ENCODE peak calls at places on chromosomes 3 and 15, in nine cellular contexts. One of them, this sample, is unnamed.

GRCh38 chr3:168162172-168162571 is 66.4 kb upstream of the GOLIM4 start:
- DNase-seq in HTR-8/SVneo: no peak
- DNase-seq in dorsolateral prefrontal cortex: no peak
- DNase-seq in activated CD4-positive, alpha-beta memory T cell treated with anti-CD3 and anti-CD28 coated beads, Interleukin-2, amount 10 ng/mL, durations not matched to agents 7 days and 5 days: no peak
- DNase-seq in adipocyte: no peak
- DNase-seq in trophoblast cell: no peak
- DNase-seq in SW480: no peak
- DNase-seq in fibroblast of the aortic adventitia: peak; percentile 22
- DNase-seq in right lobe of liver: no peak
- DNase-seq in this sample: no peak

GRCh38 chr3:12285003-12285555 is 3.8 kb upstream of the PPARG start:
- DNase-seq in HTR-8/SVneo: no peak
- DNase-seq in dorsolateral prefrontal cortex: no peak
- DNase-seq in activated CD4-positive, alpha-beta memory T cell treated with anti-CD3 and anti-CD28 coated beads, Interleukin-2, amount 10 ng/mL, durations not matched to agents 7 days and 5 days: no peak
- DNase-seq in adipocyte: no peak
- DNase-seq in trophoblast cell: peak; percentile 42
- DNase-seq in SW480: no peak
- DNase-seq in fibroblast of the aortic adventitia: no peak
- DNase-seq in right lobe of liver: no peak
- DNase-seq in this sample: no peak

GRCh38 chr3:149174901-149175300 is 45.5 kb downstream of the HPS3 start:
- DNase-seq in HTR-8/SVneo: no peak
- DNase-seq in dorsolateral prefrontal cortex: no peak
- DNase-seq in activated CD4-positive, alpha-beta memory T cell treated with anti-CD3 and anti-CD28 coated beads, Interleukin-2, amount 10 ng/mL, durations not matched to agents 7 days and 5 days: no peak
- DNase-seq in adipocyte: peak; percentile 64
- DNase-seq in trophoblast cell: peak; percentile 32
- DNase-seq in SW480: no peak
- DNase-seq in fibroblast of the aortic adventitia: no peak
- DNase-seq in right lobe of liver: no peak
- DNase-seq in this sample: no peak

GRCh38 chr15:70158309-70158995 is 60.7 kb upstream of the TLE3 start:
- DNase-seq in HTR-8/SVneo: no peak
- DNase-seq in dorsolateral prefrontal cortex: no peak
- DNase-seq in activated CD4-positive, alpha-beta memory T cell treated with anti-CD3 and anti-CD28 coated beads, Interleukin-2, amount 10 ng/mL, durations not matched to agents 7 days and 5 days: no peak
- DNase-seq in adipocyte: no peak
- DNase-seq in trophoblast cell: no peak
- DNase-seq in SW480: no peak
- DNase-seq in fibroblast of the aortic adventitia: no peak
- DNase-seq in right lobe of liver: no peak
- DNase-seq in this sample: no peak

GRCh38 chr15:51878446-51879386 is 49.3 kb downstream of the TMOD3 start:
- DNase-seq in HTR-8/SVneo: no peak
- DNase-seq in dorsolateral prefrontal cortex: no peak
- DNase-seq in activated CD4-positive, alpha-beta memory T cell treated with anti-CD3 and anti-CD28 coated beads, Interleukin-2, amount 10 ng/mL, durations not matched to agents 7 days and 5 days: no peak
- DNase-seq in adipocyte: peak; percentile 83
- DNase-seq in trophoblast cell: no peak
- DNase-seq in SW480: no peak
- DNase-seq in fibroblast of the aortic adventitia: peak; percentile 97
- DNase-seq in right lobe of liver: no peak
- DNase-seq in this sample: no peak

GRCh38 chr3:117671707-117672318 is 962.2 kb downstream of the TUSC7 start:
- DNase-seq in HTR-8/SVneo: no peak
- DNase-seq in dorsolateral prefrontal cortex: no peak
- DNase-seq in activated CD4-positive, alpha-beta memory T cell treated with anti-CD3 and anti-CD28 coated beads, Interleukin-2, amount 10 ng/mL, durations not matched to agents 7 days and 5 days: no peak
- DNase-seq in adipocyte: peak; percentile 41
- DNase-seq in trophoblast cell: no peak
- DNase-seq in SW480: no peak
- DNase-seq in fibroblast of the aortic adventitia: peak; percentile 70
- DNase-seq in right lobe of liver: no peak
- DNase-seq in this sample: no peak

GRCh38 chr15:58268746-58269145 is 130.6 kb downstream of the AQP9 start:
- DNase-seq in HTR-8/SVneo: no peak
- DNase-seq in dorsolateral prefrontal cortex: no peak
- DNase-seq in activated CD4-positive, alpha-beta memory T cell treated with anti-CD3 and anti-CD28 coated beads, Interleukin-2, amount 10 ng/mL, durations not matched to agents 7 days and 5 days: no peak
- DNase-seq in adipocyte: no peak
- DNase-seq in trophoblast cell: peak; percentile 65
- DNase-seq in SW480: no peak
- DNase-seq in fibroblast of the aortic adventitia: no peak
- DNase-seq in right lobe of liver: no peak
- DNase-seq in this sample: no peak

GRCh38 chr15:31486906-31487695 is 160.5 kb downstream of the KLF13 start:
- DNase-seq in HTR-8/SVneo: no peak
- DNase-seq in dorsolateral prefrontal cortex: no peak
- DNase-seq in activated CD4-positive, alpha-beta memory T cell treated with anti-CD3 and anti-CD28 coated beads, Interleukin-2, amount 10 ng/mL, durations not matched to agents 7 days and 5 days: no peak
- DNase-seq in adipocyte: no peak
- DNase-seq in trophoblast cell: no peak
- DNase-seq in SW480: no peak
- DNase-seq in fibroblast of the aortic adventitia: no peak
- DNase-seq in right lobe of liver: peak; percentile 41
- DNase-seq in this sample: no peak

GRCh38 chr3:9179826-9180763 is 69.4 kb downstream of the SRGAP3 start:
- DNase-seq in HTR-8/SVneo: no peak
- DNase-seq in dorsolateral prefrontal cortex: no peak
- DNase-seq in activated CD4-positive, alpha-beta memory T cell treated with anti-CD3 and anti-CD28 coated beads, Interleukin-2, amount 10 ng/mL, durations not matched to agents 7 days and 5 days: peak; percentile 29
- DNase-seq in adipocyte: no peak
- DNase-seq in trophoblast cell: no peak
- DNase-seq in SW480: no peak
- DNase-seq in fibroblast of the aortic adventitia: no peak
- DNase-seq in right lobe of liver: no peak
- DNase-seq in this sample: no peak

GRCh38 chr15:81323559-81323943 is 390 bp downstream of the STARD5 start:
- DNase-seq in HTR-8/SVneo: no peak
- DNase-seq in dorsolateral prefrontal cortex: no peak
- DNase-seq in activated CD4-positive, alpha-beta memory T cell treated with anti-CD3 and anti-CD28 coated beads, Interleukin-2, amount 10 ng/mL, durations not matched to agents 7 days and 5 days: no peak
- DNase-seq in adipocyte: no peak
- DNase-seq in trophoblast cell: no peak
- DNase-seq in SW480: no peak
- DNase-seq in fibroblast of the aortic adventitia: no peak
- DNase-seq in right lobe of liver: no peak
- DNase-seq in this sample: no peak

GRCh38 chr3:56986347-56986746 is 74.1 kb upstream of the SPATA12 start:
- DNase-seq in HTR-8/SVneo: no peak
- DNase-seq in dorsolateral prefrontal cortex: no peak
- DNase-seq in activated CD4-positive, alpha-beta memory T cell treated with anti-CD3 and anti-CD28 coated beads, Interleukin-2, amount 10 ng/mL, durations not matched to agents 7 days and 5 days: no peak
- DNase-seq in adipocyte: no peak
- DNase-seq in trophoblast cell: no peak
- DNase-seq in SW480: no peak
- DNase-seq in fibroblast of the aortic adventitia: no peak
- DNase-seq in right lobe of liver: no peak
- DNase-seq in this sample: no peak

GRCh38 chr3:112814256-112814655 is 32.4 kb downstream of the CD200R1L start:
- DNase-seq in HTR-8/SVneo: peak; percentile 37
- DNase-seq in dorsolateral prefrontal cortex: no peak
- DNase-seq in activated CD4-positive, alpha-beta memory T cell treated with anti-CD3 and anti-CD28 coated beads, Interleukin-2, amount 10 ng/mL, durations not matched to agents 7 days and 5 days: no peak
- DNase-seq in adipocyte: peak; percentile 91
- DNase-seq in trophoblast cell: no peak
- DNase-seq in SW480: peak; percentile 46
- DNase-seq in fibroblast of the aortic adventitia: peak; percentile 93
- DNase-seq in right lobe of liver: no peak
- DNase-seq in this sample: no peak

GRCh38 chr3:89266074-89266473 is 158.7 kb downstream of the EPHA3 start:
- DNase-seq in HTR-8/SVneo: no peak
- DNase-seq in dorsolateral prefrontal cortex: no peak
- DNase-seq in activated CD4-positive, alpha-beta memory T cell treated with anti-CD3 and anti-CD28 coated beads, Interleukin-2, amount 10 ng/mL, durations not matched to agents 7 days and 5 days: no peak
- DNase-seq in adipocyte: no peak
- DNase-seq in trophoblast cell: no peak
- DNase-seq in SW480: no peak
- DNase-seq in fibroblast of the aortic adventitia: no peak
- DNase-seq in right lobe of liver: no peak
- DNase-seq in this sample: no peak

GRCh38 chr15:56537881-56538280 is 72.9 kb upstream of the MNS1 start:
- DNase-seq in HTR-8/SVneo: no peak
- DNase-seq in dorsolateral prefrontal cortex: no peak
- DNase-seq in activated CD4-positive, alpha-beta memory T cell treated with anti-CD3 and anti-CD28 coated beads, Interleukin-2, amount 10 ng/mL, durations not matched to agents 7 days and 5 days: peak; percentile 59
- DNase-seq in adipocyte: no peak
- DNase-seq in trophoblast cell: no peak
- DNase-seq in SW480: no peak
- DNase-seq in fibroblast of the aortic adventitia: no peak
- DNase-seq in right lobe of liver: no peak
- DNase-seq in this sample: no peak

GRCh38 chr3:141455603-141456327 is 31.1 kb upstream of the RASA2 start:
- DNase-seq in HTR-8/SVneo: no peak
- DNase-seq in dorsolateral prefrontal cortex: no peak
- DNase-seq in activated CD4-positive, alpha-beta memory T cell treated with anti-CD3 and anti-CD28 coated beads, Interleukin-2, amount 10 ng/mL, durations not matched to agents 7 days and 5 days: no peak
- DNase-seq in adipocyte: no peak
- DNase-seq in trophoblast cell: no peak
- DNase-seq in SW480: no peak
- DNase-seq in fibroblast of the aortic adventitia: no peak
- DNase-seq in right lobe of liver: no peak
- DNase-seq in this sample: no peak

GRCh38 chr3:58670506-58671125 is 4.0 kb upstream of the FAM3D start:
- DNase-seq in HTR-8/SVneo: no peak
- DNase-seq in dorsolateral prefrontal cortex: no peak
- DNase-seq in activated CD4-positive, alpha-beta memory T cell treated with anti-CD3 and anti-CD28 coated beads, Interleukin-2, amount 10 ng/mL, durations not matched to agents 7 days and 5 days: no peak
- DNase-seq in adipocyte: no peak
- DNase-seq in trophoblast cell: no peak
- DNase-seq in SW480: no peak
- DNase-seq in fibroblast of the aortic adventitia: no peak
- DNase-seq in right lobe of liver: no peak
- DNase-seq in this sample: no peak

GRCh38 chr3:71723452-71724170 is 1.6 kb downstream of the EIF4E3 start:
- DNase-seq in HTR-8/SVneo: no peak
- DNase-seq in dorsolateral prefrontal cortex: no peak
- DNase-seq in activated CD4-positive, alpha-beta memory T cell treated with anti-CD3 and anti-CD28 coated beads, Interleukin-2, amount 10 ng/mL, durations not matched to agents 7 days and 5 days: peak; percentile 72
- DNase-seq in adipocyte: no peak
- DNase-seq in trophoblast cell: no peak
- DNase-seq in SW480: no peak
- DNase-seq in fibroblast of the aortic adventitia: no peak
- DNase-seq in right lobe of liver: no peak
- DNase-seq in this sample: no peak

GRCh38 chr3:99499235-99499798 is 139.1 kb upstream of the COL8A1 start:
- DNase-seq in HTR-8/SVneo: peak; percentile 45
- DNase-seq in dorsolateral prefrontal cortex: no peak
- DNase-seq in activated CD4-positive, alpha-beta memory T cell treated with anti-CD3 and anti-CD28 coated beads, Interleukin-2, amount 10 ng/mL, durations not matched to agents 7 days and 5 days: no peak
- DNase-seq in adipocyte: peak; percentile 68
- DNase-seq in trophoblast cell: peak; percentile 34
- DNase-seq in SW480: peak; percentile 20
- DNase-seq in fibroblast of the aortic adventitia: peak; percentile 81
- DNase-seq in right lobe of liver: no peak
- DNase-seq in this sample: no peak

GRCh38 chr3:81723732-81724313 is 37.6 kb downstream of the GBE1 start:
- DNase-seq in HTR-8/SVneo: no peak
- DNase-seq in dorsolateral prefrontal cortex: no peak
- DNase-seq in activated CD4-positive, alpha-beta memory T cell treated with anti-CD3 and anti-CD28 coated beads, Interleukin-2, amount 10 ng/mL, durations not matched to agents 7 days and 5 days: no peak
- DNase-seq in adipocyte: peak; percentile 73
- DNase-seq in trophoblast cell: no peak
- DNase-seq in SW480: peak; percentile 30
- DNase-seq in fibroblast of the aortic adventitia: peak; percentile 60
- DNase-seq in right lobe of liver: no peak
- DNase-seq in this sample: no peak

GRCh38 chr3:12375572-12375971 is 86.7 kb downstream of the PPARG start:
- DNase-seq in HTR-8/SVneo: no peak
- DNase-seq in dorsolateral prefrontal cortex: no peak
- DNase-seq in activated CD4-positive, alpha-beta memory T cell treated with anti-CD3 and anti-CD28 coated beads, Interleukin-2, amount 10 ng/mL, durations not matched to agents 7 days and 5 days: no peak
- DNase-seq in adipocyte: no peak
- DNase-seq in trophoblast cell: no peak
- DNase-seq in SW480: no peak
- DNase-seq in fibroblast of the aortic adventitia: no peak
- DNase-seq in right lobe of liver: peak; percentile 49
- DNase-seq in this sample: no peak

GRCh38 chr3:195040094-195040493 is 230.9 kb downstream of the XXYLT1 start:
- DNase-seq in HTR-8/SVneo: no peak
- DNase-seq in dorsolateral prefrontal cortex: no peak
- DNase-seq in activated CD4-positive, alpha-beta memory T cell treated with anti-CD3 and anti-CD28 coated beads, Interleukin-2, amount 10 ng/mL, durations not matched to agents 7 days and 5 days: no peak
- DNase-seq in adipocyte: no peak
- DNase-seq in trophoblast cell: no peak
- DNase-seq in SW480: no peak
- DNase-seq in fibroblast of the aortic adventitia: no peak
- DNase-seq in right lobe of liver: peak; percentile 49
- DNase-seq in this sample: no peak

GRCh38 chr15:48332642-48333034 is 1.4 kb downstream of the DUT start:
- DNase-seq in HTR-8/SVneo: no peak
- DNase-seq in dorsolateral prefrontal cortex: no peak
- DNase-seq in activated CD4-positive, alpha-beta memory T cell treated with anti-CD3 and anti-CD28 coated beads, Interleukin-2, amount 10 ng/mL, durations not matched to agents 7 days and 5 days: peak; percentile 31
- DNase-seq in adipocyte: no peak
- DNase-seq in trophoblast cell: no peak
- DNase-seq in SW480: no peak
- DNase-seq in fibroblast of the aortic adventitia: no peak
- DNase-seq in right lobe of liver: no peak
- DNase-seq in this sample: no peak

GRCh38 chr3:189629803-189630455 is 1.3 kb upstream of the TP63 start:
- DNase-seq in HTR-8/SVneo: no peak
- DNase-seq in dorsolateral prefrontal cortex: no peak
- DNase-seq in activated CD4-positive, alpha-beta memory T cell treated with anti-CD3 and anti-CD28 coated beads, Interleukin-2, amount 10 ng/mL, durations not matched to agents 7 days and 5 days: no peak
- DNase-seq in adipocyte: peak; percentile 70
- DNase-seq in trophoblast cell: no peak
- DNase-seq in SW480: no peak
- DNase-seq in fibroblast of the aortic adventitia: peak; percentile 63
- DNase-seq in right lobe of liver: peak; percentile 71
- DNase-seq in this sample: no peak

GRCh38 chr15:31857194-31857593 is 173.1 kb upstream of the CHRNA7 start:
- DNase-seq in HTR-8/SVneo: no peak
- DNase-seq in dorsolateral prefrontal cortex: no peak
- DNase-seq in activated CD4-positive, alpha-beta memory T cell treated with anti-CD3 and anti-CD28 coated beads, Interleukin-2, amount 10 ng/mL, durations not matched to agents 7 days and 5 days: no peak
- DNase-seq in adipocyte: no peak
- DNase-seq in trophoblast cell: no peak
- DNase-seq in SW480: no peak
- DNase-seq in fibroblast of the aortic adventitia: no peak
- DNase-seq in right lobe of liver: no peak
- DNase-seq in this sample: no peak

GRCh38 chr15:53323197-53323596 is 436.3 kb downstream of the WDR72 start:
- DNase-seq in HTR-8/SVneo: no peak
- DNase-seq in dorsolateral prefrontal cortex: no peak
- DNase-seq in activated CD4-positive, alpha-beta memory T cell treated with anti-CD3 and anti-CD28 coated beads, Interleukin-2, amount 10 ng/mL, durations not matched to agents 7 days and 5 days: no peak
- DNase-seq in adipocyte: no peak
- DNase-seq in trophoblast cell: no peak
- DNase-seq in SW480: peak; percentile 0
- DNase-seq in fibroblast of the aortic adventitia: no peak
- DNase-seq in right lobe of liver: no peak
- DNase-seq in this sample: no peak

GRCh38 chr3:183579967-183580720 is 24.6 kb upstream of the KLHL6 start:
- DNase-seq in HTR-8/SVneo: no peak
- DNase-seq in dorsolateral prefrontal cortex: no peak
- DNase-seq in activated CD4-positive, alpha-beta memory T cell treated with anti-CD3 and anti-CD28 coated beads, Interleukin-2, amount 10 ng/mL, durations not matched to agents 7 days and 5 days: no peak
- DNase-seq in adipocyte: peak; percentile 46
- DNase-seq in trophoblast cell: no peak
- DNase-seq in SW480: no peak
- DNase-seq in fibroblast of the aortic adventitia: peak; percentile 70
- DNase-seq in right lobe of liver: no peak
- DNase-seq in this sample: no peak

GRCh38 chr15:81361891-81362290 is 12.1 kb downstream of the TMC3 start:
- DNase-seq in HTR-8/SVneo: no peak
- DNase-seq in dorsolateral prefrontal cortex: no peak
- DNase-seq in activated CD4-positive, alpha-beta memory T cell treated with anti-CD3 and anti-CD28 coated beads, Interleukin-2, amount 10 ng/mL, durations not matched to agents 7 days and 5 days: no peak
- DNase-seq in adipocyte: no peak
- DNase-seq in trophoblast cell: peak; percentile 76
- DNase-seq in SW480: no peak
- DNase-seq in fibroblast of the aortic adventitia: no peak
- DNase-seq in right lobe of liver: no peak
- DNase-seq in this sample: no peak

GRCh38 chr3:196238612-196239190 is 22.4 kb downstream of the SLC51A start:
- DNase-seq in HTR-8/SVneo: no peak
- DNase-seq in dorsolateral prefrontal cortex: no peak
- DNase-seq in activated CD4-positive, alpha-beta memory T cell treated with anti-CD3 and anti-CD28 coated beads, Interleukin-2, amount 10 ng/mL, durations not matched to agents 7 days and 5 days: no peak
- DNase-seq in adipocyte: peak; percentile 10
- DNase-seq in trophoblast cell: no peak
- DNase-seq in SW480: no peak
- DNase-seq in fibroblast of the aortic adventitia: no peak
- DNase-seq in right lobe of liver: no peak
- DNase-seq in this sample: no peak

GRCh38 chr15:76711351-76711827 is 193.8 kb downstream of the SCAPER start:
- DNase-seq in HTR-8/SVneo: no peak
- DNase-seq in dorsolateral prefrontal cortex: no peak
- DNase-seq in activated CD4-positive, alpha-beta memory T cell treated with anti-CD3 and anti-CD28 coated beads, Interleukin-2, amount 10 ng/mL, durations not matched to agents 7 days and 5 days: no peak
- DNase-seq in adipocyte: no peak
- DNase-seq in trophoblast cell: no peak
- DNase-seq in SW480: peak; percentile 36
- DNase-seq in fibroblast of the aortic adventitia: no peak
- DNase-seq in right lobe of liver: no peak
- DNase-seq in this sample: no peak

GRCh38 chr3:134081211-134081610 is 51.5 kb upstream of the SLCO2A1 start:
- DNase-seq in HTR-8/SVneo: no peak
- DNase-seq in dorsolateral prefrontal cortex: no peak
- DNase-seq in activated CD4-positive, alpha-beta memory T cell treated with anti-CD3 and anti-CD28 coated beads, Interleukin-2, amount 10 ng/mL, durations not matched to agents 7 days and 5 days: no peak
- DNase-seq in adipocyte: no peak
- DNase-seq in trophoblast cell: peak; percentile 88
- DNase-seq in SW480: no peak
- DNase-seq in fibroblast of the aortic adventitia: no peak
- DNase-seq in right lobe of liver: no peak
- DNase-seq in this sample: no peak

GRCh38 chr15:43274136-43274535 is 7.4 kb upstream of the TGM5 start:
- DNase-seq in HTR-8/SVneo: no peak
- DNase-seq in dorsolateral prefrontal cortex: no peak
- DNase-seq in activated CD4-positive, alpha-beta memory T cell treated with anti-CD3 and anti-CD28 coated beads, Interleukin-2, amount 10 ng/mL, durations not matched to agents 7 days and 5 days: no peak
- DNase-seq in adipocyte: no peak
- DNase-seq in trophoblast cell: no peak
- DNase-seq in SW480: no peak
- DNase-seq in fibroblast of the aortic adventitia: no peak
- DNase-seq in right lobe of liver: peak; percentile 75
- DNase-seq in this sample: no peak

This sample was measured in neuronal stem cell.